ENCODE peak calls at places on chromosomes 6 and 20, in six cellular contexts. R is sigmoid colon, Y is kidney, E is heart left ventricle, U is kidney epithelial cell, F is fibroblast of the aortic adventitia. L is an unnamed sample.

GRCh38 chr6:138815797-138816528 is 20.1 kb downstream of the ECT2L start:
- DNase-seq in E (no peak), Y (no peak), R (no peak), F (peak), U (peak), L (peak)

GRCh38 chr6:160393966-160394653 is 45.9 kb downstream of the SLC22A3 start:
- DNase-seq in R (no peak), E (no peak), Y (no peak), U (no peak), F (peak), L (no peak)

GRCh38 chr20:23193985-23194384 is 107.9 kb upstream of the CD93 start:
- DNase-seq in R (no peak), F (peak), Y (no peak), U (no peak), E (no peak), L (no peak)

GRCh38 chr6:145891126-145891525 is 73.0 kb downstream of the SHPRH start:
- DNase-seq in F (peak), Y (no peak), R (no peak), U (no peak), E (no peak), L (peak)

GRCh38 chr6:167573461-167574215 is 248.8 kb downstream of the TTLL2 start:
- DNase-seq in U (no peak), F (no peak), R (peak), Y (no peak), E (no peak), L (no peak)

GRCh38 chr20:62119591-62120364 is 2.5 kb upstream of the LSM14B start:
- DNase-seq in Y (peak), F (no peak), R (no peak), U (no peak), E (peak), L (no peak)

GRCh38 chr20:56222945-56223344 is 25.6 kb upstream of the MC3R start:
- DNase-seq in Y (no peak), E (no peak), R (no peak), U (no peak), F (no peak), L (no peak)

GRCh38 chr20:60036346-60037119 is 78.3 kb downstream of the CDH26 start:
- DNase-seq in E (no peak), F (no peak), Y (no peak), R (no peak), U (no peak), L (no peak)

GRCh38 chr20:53708129-53708968 is 114.7 kb upstream of the ZNF217 start:
- DNase-seq in R (no peak), E (no peak), F (peak), Y (no peak), U (peak), L (peak)

GRCh38 chr6:3788408-3789017 is 37.0 kb upstream of the PXDC1 start:
- DNase-seq in R (no peak), Y (no peak), F (peak), U (no peak), E (no peak), L (no peak)

GRCh38 chr20:57879437-57880115 is 169.8 kb upstream of the PMEPA1 start:
- DNase-seq in U (no peak), R (peak), E (no peak), Y (no peak), F (no peak), L (no peak)

GRCh38 chr20:37276494-37277252 is 12.8 kb upstream of the MANBAL start:
- DNase-seq in E (peak), F (peak), Y (no peak), U (peak), R (peak), L (peak)

GRCh38 chr20:5078399-5078958 is 41.3 kb downstream of the PCNA start:
- DNase-seq in Y (no peak), R (peak), E (peak), F (peak), U (no peak), L (no peak)
- TF ChIP-seq CTCF in Y (no peak), R (no peak), E (no peak), F (no peak), U (no peak), L (no peak)

GRCh38 chr20:5793916-5794315 is 43.7 kb downstream of the SHLD1 start:
- DNase-seq in F (no peak), E (no peak), R (no peak), U (no peak), Y (no peak), L (no peak)

GRCh38 chr20:5797165-5797564 is 47.0 kb downstream of the SHLD1 start:
- DNase-seq in Y (no peak), U (no peak), E (no peak), R (no peak), F (no peak), L (no peak)

GRCh38 chr20:5796369-5797040 is 46.3 kb downstream of the SHLD1 start:
- DNase-seq in Y (no peak), E (no peak), U (no peak), F (no peak), R (no peak), L (no peak)

DNA sequence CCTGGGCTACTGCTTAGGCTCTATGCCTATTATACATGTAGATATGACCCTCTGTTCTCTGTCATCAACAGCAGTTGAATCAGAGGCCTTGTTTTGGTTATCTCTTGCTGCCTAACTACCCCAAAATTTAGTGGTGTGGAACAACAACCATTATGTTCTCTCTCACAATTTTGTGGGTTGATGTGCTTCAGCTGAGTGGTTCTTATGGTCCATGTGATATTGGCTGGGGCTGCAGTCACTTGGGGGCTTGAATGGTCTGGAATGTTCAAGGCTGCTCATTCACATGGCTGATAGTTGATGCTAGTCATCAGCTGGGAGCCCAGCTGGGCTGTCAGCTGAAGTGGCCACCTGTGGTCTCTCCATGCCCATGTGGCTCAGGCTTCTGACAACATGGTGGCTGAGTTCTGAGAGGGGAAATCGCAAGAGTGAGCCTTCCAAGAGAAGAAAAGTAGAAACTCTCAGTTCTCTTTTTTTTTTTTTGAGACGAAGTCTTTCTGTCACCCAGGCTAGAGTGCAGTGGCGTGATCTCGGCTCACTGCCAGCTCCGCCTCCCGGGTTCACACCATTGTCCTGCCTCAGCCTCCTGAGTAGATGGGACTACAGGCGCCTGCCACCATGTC is 47.8 kb downstream of the SHLD1 start:
- DNase-seq in U (peak), Y (no peak), E (no peak), F (no peak), R (no peak), L (no peak)
- H3K4me3 ChIP-seq in U (no peak), Y (no peak), E (no peak), F (no peak), R (no peak), L (no peak)

GRCh38 chr6:109008951-109009760 is 85.5 kb downstream of the SESN1 start:
- DNase-seq in Y (peak), R (peak), E (peak), U (peak), F (peak), L (peak)
- TF ChIP-seq CTCF in Y (peak), R (peak), E (peak), U (no peak), F (peak), L (no peak)

DNA sequence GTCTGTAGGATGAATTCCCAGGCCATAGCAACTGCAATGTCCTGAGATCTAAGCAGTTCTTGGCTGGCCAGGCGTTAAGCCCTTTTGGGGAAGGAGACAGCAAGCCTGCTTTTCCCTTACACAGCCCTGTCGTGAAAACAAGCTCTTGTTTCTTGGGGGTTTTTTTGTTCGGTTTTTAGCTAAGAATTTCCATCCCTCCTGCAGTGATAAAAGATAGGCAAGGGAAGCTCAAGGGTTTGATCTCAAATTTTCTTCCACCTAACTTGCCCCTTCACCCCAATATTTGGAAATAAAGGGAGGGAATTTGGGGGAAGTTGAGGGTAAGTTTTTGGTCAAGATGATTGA is 1.5 kb downstream of the TNFRSF21 start:
- DNase-seq in E (no peak), F (peak), U (no peak), Y (no peak), R (no peak), L (peak)
- H3K4me3 ChIP-seq in E (peak), F (peak), U (peak), Y (peak), R (peak), L (peak)

GRCh38 chr6:24696097-24696496 is 22.9 kb downstream of the C6orf62 start:
- DNase-seq in U (no peak), F (no peak), R (no peak), E (no peak), Y (no peak), L (no peak)
- TF ChIP-seq CTCF in U (no peak), F (no peak), R (no peak), E (no peak), Y (no peak), L (no peak)

GRCh38 chr6:26088344-26088743 is 1.1 kb downstream of the HFE start:
- DNase-seq in Y (no peak), U (no peak), E (no peak), R (peak), F (peak), L (no peak)
- H3K4me3 ChIP-seq in Y (peak), U (peak), E (peak), R (peak), F (peak), L (peak)

GRCh38 chr20:3711418-3712043 is 869 bp downstream of the SIGLEC1 start:
- DNase-seq in E (peak), F (no peak), Y (peak), U (no peak), R (no peak), L (no peak)

GRCh38 chr20:3710703-3711417 is 1.5 kb downstream of the SIGLEC1 start:
- DNase-seq in U (no peak), R (peak), Y (peak), F (peak), E (peak), L (peak)

GRCh38 chr20:3712279-3712873 is at the start of gene SIGLEC1:
- DNase-seq in Y (peak), U (no peak), R (peak), F (no peak), E (peak), L (no peak)

GRCh38 chr20:3707508-3707899 is 4.9 kb downstream of the SIGLEC1 start:
- DNase-seq in U (no peak), E (no peak), F (no peak), R (no peak), Y (peak), L (no peak)

GRCh38 chr20:3710027-3710426 is 2.4 kb downstream of the SIGLEC1 start:
- DNase-seq in U (no peak), E (peak), F (no peak), R (no peak), Y (peak), L (no peak)
- TF ChIP-seq CTCF in U (no peak), E (no peak), F (no peak), R (no peak), Y (no peak), L (no peak)

GRCh38 chr6:6611486-6611885 is 23.0 kb downstream of the LY86 start:
- DNase-seq in E (no peak), R (no peak), U (no peak), Y (no peak), F (no peak), L (no peak)

GRCh38 chr6:6616670-6617069 is 28.1 kb downstream of the LY86 start:
- DNase-seq in U (no peak), Y (no peak), R (no peak), E (no peak), F (no peak), L (no peak)

GRCh38 chr6:6612308-6612707 is 23.8 kb downstream of the LY86 start:
- DNase-seq in Y (no peak), E (no peak), F (no peak), U (no peak), R (no peak), L (no peak)

GRCh38 chr6:6614965-6615304 is 26.4 kb downstream of the LY86 start:
- DNase-seq in E (no peak), U (no peak), R (no peak), F (no peak), Y (no peak), L (no peak)

DNA sequence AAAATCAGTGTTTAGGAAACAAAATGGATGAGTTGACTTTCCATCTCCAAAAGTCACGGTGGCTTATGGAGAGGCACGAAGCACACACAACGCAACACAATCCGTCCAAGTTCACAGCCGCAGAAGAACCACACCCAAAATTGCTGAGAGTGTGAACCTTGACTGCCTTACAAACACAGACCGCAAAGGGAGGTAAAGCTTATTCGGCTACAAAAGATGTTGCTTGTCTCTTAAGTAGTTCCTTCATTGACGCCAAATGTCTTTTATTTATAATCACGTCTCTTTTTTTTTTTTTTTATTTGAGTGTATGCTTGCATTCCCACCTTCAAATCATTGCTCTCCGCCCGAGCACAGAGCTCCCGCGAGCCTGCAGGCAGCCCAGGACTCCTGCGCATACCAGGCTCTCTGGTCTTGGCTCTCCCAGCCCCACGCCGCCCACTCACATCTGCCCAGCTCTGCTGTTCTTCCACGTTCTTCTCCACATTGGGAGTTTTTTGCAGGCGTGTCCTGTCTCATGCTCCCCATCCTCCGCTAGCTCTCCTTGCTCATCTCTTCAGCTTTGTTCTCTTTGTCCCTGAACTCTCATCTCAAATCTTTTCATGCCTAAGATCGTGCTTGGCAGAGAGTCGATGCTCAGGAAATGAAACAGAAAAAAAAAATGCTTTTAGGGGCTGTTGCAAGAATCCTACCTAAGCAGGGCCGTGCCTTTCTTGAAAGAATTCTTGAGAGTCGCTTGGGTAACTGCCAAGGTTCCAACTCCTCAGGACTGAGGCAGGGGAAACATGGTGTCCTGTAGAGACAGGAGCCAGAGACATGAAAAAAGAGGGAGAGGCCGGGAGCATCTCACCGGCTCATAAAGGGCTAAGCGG is 25.8 kb downstream of the LY86 start:
- DNase-seq in R (no peak), E (no peak), Y (no peak), F (no peak), U (no peak), L (no peak)
- H3K4me3 ChIP-seq in R (no peak), E (no peak), Y (no peak), F (no peak), U (no peak), L (no peak)

GRCh38 chr6:110938176-110938575 is 20.3 kb upstream of the GTF3C6 start:
- DNase-seq in E (no peak), U (no peak), Y (no peak), R (no peak), F (no peak), L (no peak)
- TF ChIP-seq CTCF in E (no peak), U (no peak), Y (no peak), R (no peak), F (no peak), L (no peak)

DNA sequence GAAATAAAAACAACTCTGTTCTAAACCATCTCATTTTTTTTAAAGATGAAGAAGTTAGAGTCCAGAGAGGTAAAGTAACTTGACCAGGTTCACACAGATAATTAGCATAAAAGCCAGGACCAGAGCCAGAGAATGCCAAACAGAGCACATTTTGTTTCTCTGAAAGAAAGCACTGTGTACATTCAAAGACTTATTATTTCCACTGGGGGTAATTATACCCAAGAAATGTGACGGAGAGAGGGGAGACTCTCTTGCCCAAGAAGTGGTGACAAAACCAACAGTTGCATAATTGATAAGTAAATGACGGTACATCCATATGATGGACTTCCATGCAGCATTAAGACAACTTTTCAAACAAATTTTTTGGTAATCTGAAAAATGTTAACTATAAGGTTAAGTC is 111.6 kb downstream of the RTN4IP1 start:
- DNase-seq in F (no peak), Y (no peak), R (no peak), U (no peak), E (no peak), L (no peak)
- H3K4me3 ChIP-seq in F (no peak), Y (no peak), R (no peak), U (no peak), E (no peak), L (no peak)

L was measured in foreskin fibroblast.